ENCODE peak calls at places on chromosome 2, in four cellular contexts. One of them, this sample, is unnamed.

GRCh38 chr2:120442923-120443571 is 97.1 kb downstream of the INHBB start:
- DNase-seq in HepG2: no peak
- DNase-seq in GM12878: no peak
- DNase-seq in breast epithelium: peak; percentile 48
- DNase-seq in this sample: peak; percentile 57

GRCh38 chr2:197827618-197828017 is 23.2 kb downstream of the PLCL1 start:
- DNase-seq in HepG2: no peak
- DNase-seq in GM12878: no peak
- DNase-seq in breast epithelium: no peak
- DNase-seq in this sample: no peak

GRCh38 chr2:96514521-96514920 is 9.4 kb upstream of the NEURL3 start:
- DNase-seq in HepG2: no peak
- DNase-seq in GM12878: no peak
- DNase-seq in breast epithelium: no peak
- DNase-seq in this sample: no peak

GRCh38 chr2:234770081-234770506 is 181.7 kb upstream of the SH3BP4 start:
- DNase-seq in HepG2: no peak
- DNase-seq in GM12878: no peak
- DNase-seq in breast epithelium: no peak
- DNase-seq in this sample: no peak

GRCh38 chr2:9703085-9703641 is 72.4 kb upstream of the YWHAQ start:
- DNase-seq in HepG2: peak; percentile 39
- DNase-seq in GM12878: no peak
- DNase-seq in breast epithelium: peak; percentile 20
- DNase-seq in this sample: no peak

GRCh38 chr2:190280565-190281330 is 38.9 kb downstream of the HIBCH start:
- DNase-seq in HepG2: no peak
- DNase-seq in GM12878: no peak
- DNase-seq in breast epithelium: no peak
- DNase-seq in this sample: no peak

GRCh38 chr2:128380061-128380889 is 61.6 kb upstream of the HS6ST1 start:
- DNase-seq in HepG2: no peak
- DNase-seq in GM12878: no peak
- DNase-seq in breast epithelium: no peak
- DNase-seq in this sample: peak; percentile 61

GRCh38 chr2:128654404-128654803 is 335.7 kb upstream of the HS6ST1 start:
- DNase-seq in HepG2: no peak
- DNase-seq in GM12878: no peak
- DNase-seq in breast epithelium: no peak
- DNase-seq in this sample: no peak

GRCh38 chr2:61949458-61950107 is 44.1 kb downstream of the COMMD1 start:
- DNase-seq in HepG2: no peak
- DNase-seq in GM12878: no peak
- DNase-seq in breast epithelium: peak; percentile 63
- DNase-seq in this sample: peak; percentile 50

GRCh38 chr2:130261970-130262760 is 63.9 kb upstream of the TUBA3E start:
- DNase-seq in HepG2: no peak
- DNase-seq in GM12878: no peak
- DNase-seq in breast epithelium: no peak
- DNase-seq in this sample: no peak

GRCh38 chr2:197383825-197384224 is 51.0 kb downstream of the SF3B1 start:
- DNase-seq in HepG2: no peak
- DNase-seq in GM12878: no peak
- DNase-seq in breast epithelium: no peak
- DNase-seq in this sample: no peak

GRCh38 chr2:178479758-178480226 is 465 bp upstream of the PLEKHA3 start:
- DNase-seq in HepG2: no peak
- DNase-seq in GM12878: no peak
- DNase-seq in breast epithelium: no peak
- DNase-seq in this sample: peak; percentile 63

GRCh38 chr2:208638059-208638458 is 231.5 kb downstream of the PTH2R start:
- DNase-seq in HepG2: no peak
- DNase-seq in GM12878: no peak
- DNase-seq in breast epithelium: no peak
- DNase-seq in this sample: no peak
- TF ChIP-seq POLR2AphosphoS5 in HepG2: no peak
- TF ChIP-seq POLR2AphosphoS5 in GM12878: no peak
- TF ChIP-seq POLR2AphosphoS5 in breast epithelium: no peak
- TF ChIP-seq POLR2AphosphoS5 in this sample: no peak

GRCh38 chr2:159716857-159717256 is 4.6 kb downstream of the MARCHF7 start:
- DNase-seq in HepG2: no peak
- DNase-seq in GM12878: no peak
- DNase-seq in breast epithelium: no peak
- DNase-seq in this sample: no peak
- H3K4me3 ChIP-seq in HepG2: no peak overlapping the region
- H3K4me3 ChIP-seq in GM12878: peak overlapping the region; percentile 45
- H3K4me3 ChIP-seq in breast epithelium: no peak overlapping the region
- H3K4me3 ChIP-seq in this sample: no peak overlapping the region

DNA sequence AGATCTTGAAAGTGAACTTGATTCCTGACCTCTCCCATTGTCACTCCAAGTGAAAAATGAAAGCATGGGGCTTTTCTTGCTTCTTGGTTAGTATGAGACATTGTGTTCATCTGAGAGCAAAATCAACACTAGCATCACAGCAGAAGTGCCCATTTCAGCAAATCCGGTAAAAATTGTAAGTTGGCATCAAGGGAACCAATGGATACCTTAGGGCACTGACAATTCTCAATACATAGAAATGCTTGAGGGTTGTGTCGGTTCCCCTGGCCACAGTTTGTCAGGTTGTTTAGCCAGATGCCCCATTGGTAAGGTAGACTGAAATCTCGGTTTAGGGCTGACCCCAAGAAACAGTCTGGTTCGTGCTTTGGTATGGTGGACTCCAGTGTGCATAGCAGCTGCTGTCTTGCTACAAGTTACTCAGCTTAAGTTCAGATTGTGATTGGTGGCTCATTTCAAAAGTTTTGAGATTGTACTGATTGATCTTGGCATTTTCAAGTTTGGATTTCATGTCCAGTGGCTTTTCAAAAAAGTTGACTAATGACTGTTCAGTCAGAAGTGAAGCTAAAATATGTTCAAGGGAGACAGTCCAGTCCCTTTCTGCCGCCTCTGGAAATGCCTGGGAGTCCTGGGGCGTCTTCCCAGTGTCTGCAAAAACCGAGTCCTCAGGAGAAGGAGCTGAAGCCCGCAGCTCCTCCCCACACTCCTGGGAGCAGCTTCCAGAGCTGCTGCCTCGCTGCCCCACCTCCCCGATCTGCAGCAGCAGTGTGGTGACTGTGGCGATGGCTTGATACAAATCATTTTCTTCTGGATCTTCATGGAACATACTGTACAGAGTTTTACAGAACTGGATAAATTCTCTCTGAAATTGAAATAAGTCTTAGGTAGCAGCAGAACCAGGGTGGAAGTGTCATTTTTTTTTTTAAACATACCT is 5.6 kb downstream of the RPL31 start:
- DNase-seq in HepG2: no peak
- DNase-seq in GM12878: no peak
- DNase-seq in breast epithelium: no peak
- DNase-seq in this sample: no peak
- TF ChIP-seq POLR2AphosphoS5 in HepG2: peak; percentile 74
- TF ChIP-seq POLR2AphosphoS5 in GM12878: peak; percentile 85
- TF ChIP-seq POLR2AphosphoS5 in breast epithelium: no peak
- TF ChIP-seq POLR2AphosphoS5 in this sample: no peak

DNA sequence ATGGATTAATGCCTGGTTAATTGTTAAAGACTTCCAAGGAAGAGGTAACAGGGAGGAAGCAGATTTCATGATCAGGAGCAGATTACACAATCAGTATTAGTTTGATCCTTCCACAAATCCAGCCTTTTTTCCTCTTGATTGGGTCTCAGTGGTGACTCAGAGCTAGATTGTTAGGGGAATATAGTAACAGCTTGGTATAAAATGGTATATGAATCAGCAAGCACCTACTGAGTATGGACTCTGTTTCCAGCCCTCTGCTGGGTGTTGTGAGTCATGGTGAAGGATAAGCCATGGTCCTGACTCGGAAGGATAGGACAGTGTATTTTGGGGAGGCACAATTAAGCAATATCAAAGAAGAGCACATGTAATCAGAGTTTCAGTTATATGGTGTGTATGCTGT is 272.4 kb upstream of the DPP10 start:
- DNase-seq in HepG2: no peak
- DNase-seq in GM12878: no peak
- DNase-seq in breast epithelium: no peak
- DNase-seq in this sample: no peak
- H3K4me3 ChIP-seq in HepG2: no peak overlapping the region
- H3K4me3 ChIP-seq in GM12878: no peak overlapping the region
- H3K4me3 ChIP-seq in breast epithelium: no peak overlapping the region
- H3K4me3 ChIP-seq in this sample: no peak overlapping the region